ENCODE peak calls at places on chromosome 1, in eight cellular contexts. V is cardiac muscle cell, P is esophagus muscularis mucosa, Q is tibial nerve, L is uterus, J is transverse colon, K is breast epithelium, E is PC-9. A is an unnamed sample.

GRCh38 chr1:63304410-63304809 is 18.0 kb upstream of the FOXD3 start:
- DNase-seq in L (no peak), K (no peak), Q (no peak), P (no peak), V (no peak), E (no peak), J (no peak), A (no peak)

GRCh38 chr1:96206451-96206850 is 515.1 kb upstream of the PTBP2 start:
- DNase-seq in L (no peak), V (no peak), K (no peak), E (no peak), Q (no peak), P (no peak), J (no peak), A (peak; percentile 78)

GRCh38 chr1:3597599-3597964 is 13.7 kb downstream of the MEGF6 start:
- DNase-seq in E (no peak), L (no peak), Q (no peak), V (no peak), J (no peak), K (no peak), P (no peak), A (no peak)

GRCh38 chr1:27349784-27350672 is 8.2 kb downstream of the SYTL1 start:
- DNase-seq in P (no peak), V (peak; percentile 83), L (peak; percentile 65), E (no peak), J (peak; percentile 72), K (peak; percentile 51), Q (no peak), A (peak; percentile 92)

GRCh38 chr1:112444269-112444668 is 48.3 kb downstream of the CTTNBP2NL start:
- DNase-seq in K (no peak), L (no peak), V (no peak), E (no peak), Q (no peak), P (no peak), J (no peak), A (no peak)

GRCh38 chr1:63688302-63688701 is 85.5 kb upstream of the ROR1 start:
- DNase-seq in L (no peak), E (no peak), P (no peak), K (no peak), J (no peak), Q (no peak), V (peak; percentile 79), A (no peak)

GRCh38 chr1:196875935-196876334 is 11.9 kb upstream of the CFHR4 start:
- DNase-seq in E (no peak), L (no peak), K (no peak), P (no peak), Q (no peak), J (no peak), V (no peak), A (no peak)

GRCh38 chr1:167227934-167228378 is 7.3 kb downstream of the POU2F1 start:
- DNase-seq in L (no peak), P (no peak), K (no peak), Q (no peak), E (peak; percentile 11), J (no peak), V (peak; percentile 32), A (peak; percentile 45)

GRCh38 chr1:197284325-197284724 is 16.3 kb downstream of the CRB1 start:
- DNase-seq in J (no peak), P (no peak), L (no peak), V (no peak), K (no peak), E (no peak), Q (no peak), A (no peak)

GRCh38 chr1:58874757-58875755 is 91.2 kb upstream of the JUN start:
- DNase-seq in L (peak; percentile 34), P (no peak), J (no peak), E (peak; percentile 84), K (peak; percentile 65), Q (peak; percentile 35), V (peak; percentile 85), A (peak; percentile 82)

GRCh38 chr1:1631793-1632420 is at the start of gene MMP23B:
- DNase-seq in V (peak; percentile 67), J (no peak), K (no peak), L (no peak), E (no peak), Q (no peak), P (no peak), A (peak; percentile 78)

GRCh38 chr1:64505232-64505943 is 35.5 kb downstream of the CACHD1 start:
- DNase-seq in E (peak; percentile 58), P (no peak), J (peak; percentile 67), Q (no peak), K (no peak), L (peak; percentile 40), V (no peak), A (peak; percentile 89)

GRCh38 chr1:2583871-2584341 is 2.7 kb upstream of the PRXL2B start:
- DNase-seq in E (no peak), L (no peak), K (no peak), Q (no peak), V (peak; percentile 24), J (peak; percentile 37), P (no peak), A (peak; percentile 38)

DNA sequence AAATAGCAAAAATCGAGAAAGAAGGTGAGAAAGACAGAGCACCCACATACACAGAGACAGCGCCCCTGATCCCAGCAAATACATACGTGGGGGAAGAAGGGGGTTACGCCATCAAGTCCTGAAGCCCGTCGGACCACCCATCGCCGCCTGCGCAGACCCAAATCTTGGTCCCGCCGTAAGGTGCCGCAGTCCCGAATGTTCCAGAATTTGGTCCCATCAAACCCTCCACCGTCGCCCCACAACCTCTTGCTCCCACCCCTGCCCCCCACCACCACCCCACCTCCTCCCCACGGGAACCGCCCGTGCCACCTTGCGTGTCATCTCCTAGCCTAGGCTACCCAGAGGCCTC is 71.7 kb downstream of the CD46 start:
- DNase-seq in E (no peak), K (no peak), V (no peak), P (no peak), J (no peak), L (no peak), Q (no peak), A (no peak)
- H3K4me1 ChIP-seq in E (peaks cover 45% of the 10 kb centered on the region), K (peaks cover 24% of the 10 kb centered on the region), V (peaks cover 11% of the 10 kb centered on the region), P (peaks cover 79% of the 10 kb centered on the region), J (peaks cover 80% of the 10 kb centered on the region), L (peaks cover 27% of the 10 kb centered on the region), Q (no peaks in the 10 kb centered on the region), A (no peaks in the 10 kb centered on the region)

GRCh38 chr1:67825596-67825995 is 7.7 kb downstream of the GNG12 start:
- DNase-seq in P (peak; percentile 75), Q (no peak), V (no peak), K (no peak), E (no peak), J (no peak), L (no peak), A (no peak)

GRCh38 chr1:67827688-67828087 is 5.6 kb downstream of the GNG12 start:
- DNase-seq in K (no peak), P (no peak), Q (no peak), V (no peak), L (no peak), J (no peak), E (no peak), A (no peak)

GRCh38 chr1:67824771-67825170 is 8.5 kb downstream of the GNG12 start:
- DNase-seq in P (peak; percentile 60), L (no peak), Q (no peak), E (no peak), J (peak; percentile 73), K (no peak), V (no peak), A (no peak)

GRCh38 chr1:67821263-67821662 is 12.0 kb downstream of the GNG12 start:
- DNase-seq in P (no peak), L (no peak), V (no peak), K (no peak), J (no peak), E (no peak), Q (no peak), A (no peak)

DNA sequence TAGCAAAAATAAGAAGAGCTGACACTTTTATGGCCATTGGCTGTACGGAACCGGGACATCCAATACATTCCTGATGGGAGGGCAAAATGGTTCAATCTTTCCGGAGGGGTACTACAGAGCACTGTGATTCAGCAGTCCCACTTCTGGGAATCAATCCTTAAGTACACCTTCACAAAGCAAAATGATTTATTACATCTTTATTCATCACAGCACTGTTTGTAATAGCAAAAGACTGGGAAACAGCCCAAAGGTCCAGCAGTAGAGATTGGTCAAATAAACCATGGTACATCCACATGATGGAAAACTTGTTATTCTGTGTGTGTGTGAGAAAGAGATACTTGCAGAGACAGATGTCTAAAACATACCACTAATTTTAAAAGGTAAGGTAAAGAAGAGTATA is 9.6 kb downstream of the GNG12 start:
- DNase-seq in V (no peak), P (no peak), Q (no peak), E (no peak), L (no peak), J (no peak), K (no peak), A (no peak)
- H3K4me1 ChIP-seq in V (peaks cover 6% of the 10 kb centered on the region), P (peaks cover 75% of the 10 kb centered on the region), Q (no peaks in the 10 kb centered on the region), E (peaks cover 15% of the 10 kb centered on the region), L (no peaks in the 10 kb centered on the region), J (peaks cover 27% of the 10 kb centered on the region), K (no peaks in the 10 kb centered on the region), A (no peaks in the 10 kb centered on the region)

GRCh38 chr1:54371936-54372385 is 34.2 kb downstream of the SSBP3 start:
- DNase-seq in V (no peak), P (no peak), J (no peak), L (no peak), E (no peak), Q (no peak), K (no peak), A (no peak)
- H3K4me1 ChIP-seq in V (peaks cover 64% of the 10 kb centered on the region), P (peaks cover 66% of the 10 kb centered on the region), J (peaks cover 49% of the 10 kb centered on the region), L (peaks cover 2% of the 10 kb centered on the region), E (peaks cover 3% of the 10 kb centered on the region), Q (no peaks in the 10 kb centered on the region), K (peaks cover 4% of the 10 kb centered on the region), A (peaks cover 35% of the 10 kb centered on the region)

GRCh38 chr1:204280099-204280498 is 66.3 kb upstream of the GOLT1A start:
- DNase-seq in L (no peak), K (no peak), P (no peak), J (no peak), Q (no peak), V (no peak), E (no peak), A (no peak)
- H3K4me1 ChIP-seq in L (no peaks in the 10 kb centered on the region), K (no peaks in the 10 kb centered on the region), P (peaks cover 26% of the 10 kb centered on the region), J (no peaks in the 10 kb centered on the region), Q (no peaks in the 10 kb centered on the region), V (peaks cover 69% of the 10 kb centered on the region), E (peaks cover 12% of the 10 kb centered on the region), A (peaks cover 58% of the 10 kb centered on the region)

DNA sequence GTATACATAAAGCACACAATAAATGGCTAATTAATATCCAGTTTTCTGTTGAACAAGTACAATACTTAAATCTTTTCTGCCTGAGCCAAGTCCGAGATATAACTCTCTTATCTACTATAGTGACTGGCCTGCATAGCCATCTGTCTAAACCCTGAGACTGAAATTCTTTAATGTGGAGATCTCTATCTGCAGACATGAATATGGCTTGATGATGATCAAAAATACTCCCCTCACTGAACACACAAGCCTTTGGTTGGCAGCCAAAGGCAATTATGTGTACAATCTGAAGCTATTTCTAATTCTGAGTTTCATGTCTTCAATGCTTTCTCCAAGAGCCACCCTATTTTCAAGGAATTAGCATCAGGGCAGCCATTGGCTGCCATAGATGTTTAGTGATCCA is 168.1 kb downstream of the TGFB2 start:
- DNase-seq in L (no peak), Q (no peak), K (no peak), E (no peak), P (no peak), J (no peak), V (no peak), A (no peak)
- H3K4me1 ChIP-seq in L (no peaks in the 10 kb centered on the region), Q (no peaks in the 10 kb centered on the region), K (no peaks in the 10 kb centered on the region), E (no peaks in the 10 kb centered on the region), P (peaks cover 6% of the 10 kb centered on the region), J (no peaks in the 10 kb centered on the region), V (peaks cover 31% of the 10 kb centered on the region), A (peaks cover 21% of the 10 kb centered on the region)

A was measured in neural progenitor cell.